ENCODE peak calls at places on chromosomes 16 and 17, in seven cellular contexts. One of them, this sample, is unnamed.

GRCh38 chr16:85173077-85173980 is 61.1 kb upstream of the CIBAR2 start:
- DNase-seq in T-helper 1 cell: no peak
- DNase-seq in GM13976: no peak
- DNase-seq in lung: no peak
- DNase-seq in RWPE1: peak
- DNase-seq in stimulated activated CD8-positive, alpha-beta memory T cell treated with anti-CD3 and anti-CD28 coated beads, Interleukin-12 subunit alpha, Interleukin-12 subunit beta, amount 100 ng/mL, for 1 hour: no peak
- DNase-seq in ELR: peak
- DNase-seq in this sample: no peak

GRCh38 chr16:22192261-22193133 is 13.6 kb upstream of the EEF2K start:
- DNase-seq in T-helper 1 cell: peak
- DNase-seq in GM13976: peak
- DNase-seq in lung: peak
- DNase-seq in RWPE1: peak
- DNase-seq in stimulated activated CD8-positive, alpha-beta memory T cell treated with anti-CD3 and anti-CD28 coated beads, Interleukin-12 subunit alpha, Interleukin-12 subunit beta, amount 100 ng/mL, for 1 hour: peak
- DNase-seq in ELR: peak
- DNase-seq in this sample: peak

GRCh38 chr17:50276588-50277356 is 2.5 kb downstream of the TMEM92 start:
- DNase-seq in T-helper 1 cell: no peak
- DNase-seq in GM13976: peak
- DNase-seq in lung: no peak
- DNase-seq in RWPE1: no peak
- DNase-seq in stimulated activated CD8-positive, alpha-beta memory T cell treated with anti-CD3 and anti-CD28 coated beads, Interleukin-12 subunit alpha, Interleukin-12 subunit beta, amount 100 ng/mL, for 1 hour: no peak
- DNase-seq in ELR: no peak
- DNase-seq in this sample: no peak

GRCh38 chr16:56815721-56816120 is 49.3 kb upstream of the SLC12A3 start:
- DNase-seq in T-helper 1 cell: no peak
- DNase-seq in GM13976: no peak
- DNase-seq in lung: no peak
- DNase-seq in RWPE1: no peak
- DNase-seq in stimulated activated CD8-positive, alpha-beta memory T cell treated with anti-CD3 and anti-CD28 coated beads, Interleukin-12 subunit alpha, Interleukin-12 subunit beta, amount 100 ng/mL, for 1 hour: no peak
- DNase-seq in ELR: no peak
- DNase-seq in this sample: no peak

GRCh38 chr17:956905-957304 is 22.7 kb downstream of the NXN start:
- DNase-seq in T-helper 1 cell: no peak
- DNase-seq in GM13976: no peak
- DNase-seq in lung: no peak
- DNase-seq in RWPE1: peak
- DNase-seq in stimulated activated CD8-positive, alpha-beta memory T cell treated with anti-CD3 and anti-CD28 coated beads, Interleukin-12 subunit alpha, Interleukin-12 subunit beta, amount 100 ng/mL, for 1 hour: no peak
- DNase-seq in ELR: peak
- DNase-seq in this sample: no peak

GRCh38 chr17:7508846-7509245 is 24.7 kb downstream of the POLR2A start:
- DNase-seq in T-helper 1 cell: no peak
- DNase-seq in GM13976: no peak
- DNase-seq in lung: no peak
- DNase-seq in RWPE1: no peak
- DNase-seq in stimulated activated CD8-positive, alpha-beta memory T cell treated with anti-CD3 and anti-CD28 coated beads, Interleukin-12 subunit alpha, Interleukin-12 subunit beta, amount 100 ng/mL, for 1 hour: no peak
- DNase-seq in ELR: no peak
- DNase-seq in this sample: no peak

GRCh38 chr17:42387221-42387657 is 1.0 kb downstream of the STAT3 start:
- DNase-seq in T-helper 1 cell: no peak
- DNase-seq in GM13976: no peak
- DNase-seq in lung: peak
- DNase-seq in RWPE1: peak
- DNase-seq in stimulated activated CD8-positive, alpha-beta memory T cell treated with anti-CD3 and anti-CD28 coated beads, Interleukin-12 subunit alpha, Interleukin-12 subunit beta, amount 100 ng/mL, for 1 hour: no peak
- DNase-seq in ELR: peak
- DNase-seq in this sample: peak

GRCh38 chr17:45997624-45998023 is 1.4 kb upstream of the STH start:
- DNase-seq in T-helper 1 cell: no peak
- DNase-seq in GM13976: no peak
- DNase-seq in lung: no peak
- DNase-seq in RWPE1: no peak
- DNase-seq in stimulated activated CD8-positive, alpha-beta memory T cell treated with anti-CD3 and anti-CD28 coated beads, Interleukin-12 subunit alpha, Interleukin-12 subunit beta, amount 100 ng/mL, for 1 hour: no peak
- DNase-seq in ELR: peak
- DNase-seq in this sample: no peak

GRCh38 chr16:79013004-79013403 is 587.5 kb downstream of the MAF start:
- DNase-seq in T-helper 1 cell: no peak
- DNase-seq in GM13976: no peak
- DNase-seq in lung: no peak
- DNase-seq in RWPE1: no peak
- DNase-seq in stimulated activated CD8-positive, alpha-beta memory T cell treated with anti-CD3 and anti-CD28 coated beads, Interleukin-12 subunit alpha, Interleukin-12 subunit beta, amount 100 ng/mL, for 1 hour: no peak
- DNase-seq in ELR: no peak
- DNase-seq in this sample: no peak

GRCh38 chr17:77218902-77219301 is 78.1 kb downstream of the SEC14L1 start:
- DNase-seq in T-helper 1 cell: no peak
- DNase-seq in GM13976: no peak
- DNase-seq in lung: no peak
- DNase-seq in RWPE1: no peak
- DNase-seq in stimulated activated CD8-positive, alpha-beta memory T cell treated with anti-CD3 and anti-CD28 coated beads, Interleukin-12 subunit alpha, Interleukin-12 subunit beta, amount 100 ng/mL, for 1 hour: no peak
- DNase-seq in ELR: no peak
- DNase-seq in this sample: no peak

GRCh38 chr17:76912585-76912984 is 44.4 kb downstream of the MGAT5B start:
- DNase-seq in T-helper 1 cell: no peak
- DNase-seq in GM13976: no peak
- DNase-seq in lung: no peak
- DNase-seq in RWPE1: no peak
- DNase-seq in stimulated activated CD8-positive, alpha-beta memory T cell treated with anti-CD3 and anti-CD28 coated beads, Interleukin-12 subunit alpha, Interleukin-12 subunit beta, amount 100 ng/mL, for 1 hour: no peak
- DNase-seq in ELR: no peak
- DNase-seq in this sample: no peak

This sample was measured in NAMALWA.